ENCODE peak calls at places on chromosomes 1 and 21, in four cellular contexts. Z, W, U and Y are unnamed samples.

GRCh38 chr21:41805643-41806042 is 38.8 kb upstream of the RIPK4 start:
- DNase-seq in Z (peak), U (no peak), W (no peak), Y (no peak)

GRCh38 chr21:25563399-25564116 is 43.7 kb downstream of the MRPL39 start:
- DNase-seq in Z (no peak), W (no peak), U (no peak), Y (no peak)

GRCh38 chr1:162151900-162152829 is 82.7 kb downstream of the NOS1AP start:
- DNase-seq in Z (no peak), W (no peak), U (no peak), Y (peak)

GRCh38 chr1:83799474-83800085 is 199.4 kb downstream of the TTLL7 start:
- DNase-seq in W (no peak), Z (no peak), U (no peak), Y (no peak)

GRCh38 chr1:173122958-173123852 is 72.5 kb upstream of the TNFSF18 start:
- DNase-seq in Z (peak), U (no peak), W (peak), Y (peak)

GRCh38 chr1:39394598-39394997 is 96.8 kb upstream of the BMP8A start:
- DNase-seq in W (peak), Z (no peak), U (no peak), Y (peak)

GRCh38 chr1:200454425-200454824 is 44.6 kb upstream of the ZNF281 start:
- DNase-seq in U (no peak), Z (no peak), W (no peak), Y (no peak)

GRCh38 chr21:37878946-37879660 is 37.2 kb downstream of the KCNJ6 start:
- DNase-seq in U (no peak), W (peak), Z (no peak), Y (peak)

GRCh38 chr1:38152351-38153082 is 105.9 kb upstream of the POU3F1 start:
- DNase-seq in W (peak), Z (no peak), U (no peak), Y (peak)

GRCh38 chr1:221025391-221026355 is 146.4 kb downstream of the HLX start:
- DNase-seq in W (no peak), Z (no peak), U (no peak), Y (peak)

GRCh38 chr1:99370476-99370875 is 106.2 kb downstream of the PLPPR4 start:
- DNase-seq in W (no peak), Z (no peak), U (no peak), Y (no peak)

GRCh38 chr21:15058718-15059316 is 6.0 kb downstream of the NRIP1 start:
- DNase-seq in U (no peak), Z (no peak), W (peak), Y (peak)

GRCh38 chr1:209411491-209411929 is 172.0 kb upstream of the CAMK1G start:
- DNase-seq in W (peak), Z (no peak), U (no peak), Y (peak)

GRCh38 chr1:38454236-38454635 is 405.3 kb downstream of the RRAGC start:
- DNase-seq in W (no peak), Z (no peak), U (no peak), Y (peak)

GRCh38 chr1:112938188-112938587 is 17.8 kb downstream of the SLC16A1 start:
- DNase-seq in W (no peak), Z (no peak), U (no peak), Y (peak)

GRCh38 chr1:47317841-47318240 is 3.9 kb upstream of the STIL start:
- DNase-seq in Z (no peak), W (no peak), U (no peak), Y (no peak)

GRCh38 chr1:225809842-225810578 is at the start of gene EPHX1:
- DNase-seq in Z (peak), W (peak), U (peak), Y (peak)

GRCh38 chr1:109876617-109877319 is 33.9 kb upstream of the CSF1 start:
- DNase-seq in W (no peak), U (no peak), Z (no peak), Y (no peak)

GRCh38 chr1:3495776-3496745 is 41.6 kb downstream of the ARHGEF16 start:
- DNase-seq in U (no peak), W (no peak), Z (no peak), Y (no peak)

GRCh38 chr1:9586147-9586766 is 2.5 kb upstream of the TMEM201 start:
- DNase-seq in W (no peak), U (no peak), Z (no peak), Y (no peak)

GRCh38 chr1:156410740-156411139 is 41.7 kb downstream of the RHBG start:
- DNase-seq in Z (no peak), W (no peak), U (no peak), Y (no peak)

GRCh38 chr1:200206340-200206739 is 178.8 kb downstream of the NR5A2 start:
- DNase-seq in U (no peak), Z (no peak), W (peak), Y (peak)

GRCh38 chr1:94539496-94539895 is 2.1 kb downstream of the F3 start:
- DNase-seq in W (no peak), U (no peak), Z (no peak), Y (peak)

GRCh38 chr21:31630062-31630711 is 29.3 kb upstream of the SOD1 start:
- DNase-seq in W (peak), Z (no peak), U (no peak), Y (peak)

GRCh38 chr1:220786337-220787068 is at the start of gene MTARC1:
- DNase-seq in Z (no peak), W (peak), U (peak), Y (peak)

GRCh38 chr1:77044133-77044849 is 174.9 kb downstream of the PIGK start:
- DNase-seq in W (peak), U (no peak), Z (no peak), Y (peak)

DNA sequence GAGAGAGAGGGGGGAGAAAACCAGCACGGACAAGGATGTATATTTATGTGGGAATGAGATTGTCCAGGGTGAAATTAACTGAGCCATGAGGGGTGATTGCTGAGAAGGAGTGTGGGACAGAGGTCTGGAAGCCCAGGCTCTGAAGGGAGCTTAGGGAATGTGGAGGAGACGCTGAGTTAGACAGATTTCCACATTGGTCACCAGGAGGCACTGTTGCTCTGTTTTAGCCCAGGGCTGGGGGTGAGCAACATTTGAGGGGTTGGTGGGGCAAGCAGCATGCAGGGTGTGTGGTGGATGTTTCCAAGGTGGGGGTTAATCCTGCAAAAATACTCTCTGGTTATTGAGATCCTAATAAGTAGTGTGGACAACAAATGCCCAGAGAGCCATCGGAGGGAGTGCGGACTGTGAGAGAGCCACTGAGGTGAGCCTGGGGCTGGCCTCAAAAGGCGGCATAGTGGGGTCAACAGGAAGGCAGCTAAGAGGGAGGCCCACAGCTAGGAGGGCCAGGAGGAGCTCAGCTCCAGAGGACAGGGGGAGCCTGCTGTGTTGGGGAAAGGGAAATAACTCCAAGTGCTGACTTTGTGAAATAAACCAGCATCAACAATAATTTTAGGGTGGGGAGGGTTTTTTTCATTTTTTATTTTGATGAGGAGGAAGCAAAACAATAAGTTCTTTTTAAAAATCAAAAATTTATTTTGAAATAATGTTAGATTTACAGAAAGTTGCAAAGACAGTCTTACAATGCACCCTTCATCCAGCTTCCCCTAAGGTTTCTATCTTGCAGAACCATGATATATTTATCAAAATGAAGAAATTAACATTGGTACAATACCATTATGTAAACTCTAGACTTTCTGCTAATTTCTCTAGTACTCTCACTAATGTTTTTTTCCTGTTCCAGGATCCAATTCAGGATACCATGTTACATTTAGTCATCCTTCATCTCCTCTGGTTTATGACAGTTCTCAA is 82.8 kb upstream of the CD34 start:
- DNase-seq in W (no peak), U (no peak), Z (no peak), Y (peak)
- TF ChIP-seq CTCF in W (no peak), U (no peak), Z (no peak), Y (peak)

GRCh38 chr1:160741092-160741501 is 2.0 kb downstream of the SLAMF7 start:
- DNase-seq in W (no peak), Z (no peak), U (no peak), Y (no peak)
- TF ChIP-seq CTCF in W (no peak), Z (no peak), U (no peak), Y (no peak)

GRCh38 chr1:82562448-82562847 is 761.7 kb downstream of the ADGRL2 start:
- DNase-seq in U (no peak), W (no peak), Z (no peak), Y (peak)

GRCh38 chr1:82565546-82565945 is 764.8 kb downstream of the ADGRL2 start:
- DNase-seq in U (no peak), W (peak), Z (no peak), Y (peak)

GRCh38 chr1:82565146-82565545 is 764.4 kb downstream of the ADGRL2 start:
- DNase-seq in U (no peak), W (peak), Z (no peak), Y (peak)

GRCh38 chr1:82564338-82564737 is 763.6 kb downstream of the ADGRL2 start:
- DNase-seq in U (no peak), W (no peak), Z (no peak), Y (no peak)

DNA sequence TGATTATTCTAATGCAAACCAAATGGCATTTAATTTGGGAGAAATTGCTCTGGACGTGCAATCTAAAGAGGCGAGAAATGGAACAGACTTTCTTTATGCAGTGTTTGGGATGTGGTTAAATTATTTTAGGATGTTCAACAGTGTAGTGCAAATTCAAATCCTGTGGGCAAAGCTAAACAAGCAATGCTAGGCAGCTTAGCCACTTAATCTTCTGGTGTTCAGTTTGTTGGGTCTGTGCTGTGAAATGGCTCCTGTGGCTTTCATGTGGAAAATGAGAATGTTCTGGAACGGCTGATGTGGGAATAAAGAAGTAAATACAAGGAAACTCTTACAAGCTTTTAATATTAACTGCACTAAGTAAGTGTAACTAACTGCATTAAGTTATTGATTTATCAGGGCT is 766.6 kb downstream of the ADGRL2 start:
- DNase-seq in U (no peak), W (no peak), Z (no peak), Y (no peak)
- TF ChIP-seq CTCF in U (no peak), W (no peak), Z (no peak), Y (no peak)

GRCh38 chr1:205450448-205450847 is 5.4 kb downstream of the BLACAT1 start:
- DNase-seq in U (no peak), Z (no peak), W (no peak), Y (no peak)
- TF ChIP-seq CTCF in U (no peak), Z (no peak), W (no peak), Y (no peak)

DNA sequence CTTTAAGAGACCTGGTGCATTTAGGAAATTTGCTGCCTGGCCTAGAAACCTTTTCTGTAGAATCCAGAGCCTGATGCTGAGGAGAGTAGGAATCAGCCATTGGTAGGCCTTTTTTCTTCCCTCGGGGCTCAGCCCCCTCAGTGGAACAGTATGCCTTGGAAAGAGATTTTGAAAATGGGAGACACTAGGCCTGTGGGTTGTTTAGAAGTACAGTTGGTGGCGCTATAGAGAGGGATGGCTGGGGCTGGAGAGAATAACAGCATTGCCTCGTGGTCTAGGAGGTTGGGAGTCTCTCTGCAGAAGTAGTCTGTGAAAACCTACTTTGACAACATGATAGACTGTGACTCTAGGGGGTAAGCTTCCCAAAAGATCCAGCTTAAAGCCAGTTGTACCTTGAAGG is 8.2 kb downstream of the KIF2C start:
- DNase-seq in U (no peak), W (no peak), Z (no peak), Y (no peak)
- TF ChIP-seq CTCF in U (no peak), W (no peak), Z (no peak), Y (no peak)